ENCODE peak calls at places on chromosomes 11 and 22, in four cellular contexts. One of them, this sample, is unnamed.

GRCh38 chr11:114089748-114090147 is 30.2 kb downstream of the ZBTB16 start:
- DNase-seq in non-pigmented ciliary epithelial cell: no peak
- DNase-seq in ACHN: no peak
- DNase-seq in EL: no peak
- DNase-seq in this sample: no peak

GRCh38 chr11:783581-784015 is 6.3 kb downstream of the CEND1 start:
- DNase-seq in EL: peak
- DNase-seq in ACHN: no peak
- DNase-seq in non-pigmented ciliary epithelial cell: no peak
- DNase-seq in this sample: peak

GRCh38 chr11:130892847-130893246 is 23.4 kb downstream of the SNX19 start:
- DNase-seq in ACHN: no peak
- DNase-seq in EL: no peak
- DNase-seq in non-pigmented ciliary epithelial cell: no peak
- DNase-seq in this sample: no peak

GRCh38 chr22:47192651-47193437 is 430.4 kb downstream of the TBC1D22A start:
- DNase-seq in ACHN: no peak
- DNase-seq in non-pigmented ciliary epithelial cell: no peak
- DNase-seq in EL: no peak
- DNase-seq in this sample: no peak

GRCh38 chr11:73804712-73805111 is 17.0 kb downstream of the MRPL48 start:
- DNase-seq in ACHN: no peak
- DNase-seq in non-pigmented ciliary epithelial cell: no peak
- DNase-seq in EL: no peak
- DNase-seq in this sample: no peak

GRCh38 chr22:48663297-48663696 is 1164.4 kb downstream of the BRD1 start:
- DNase-seq in ACHN: peak
- DNase-seq in non-pigmented ciliary epithelial cell: no peak
- DNase-seq in EL: no peak
- DNase-seq in this sample: no peak

GRCh38 chr22:47193606-47194316 is 431.3 kb downstream of the TBC1D22A start:
- DNase-seq in ACHN: no peak
- DNase-seq in EL: no peak
- DNase-seq in non-pigmented ciliary epithelial cell: no peak
- DNase-seq in this sample: no peak

GRCh38 chr11:120324932-120325810 is at the start of gene TLCD5:
- DNase-seq in ACHN: peak
- DNase-seq in EL: peak
- DNase-seq in non-pigmented ciliary epithelial cell: no peak
- DNase-seq in this sample: peak

GRCh38 chr11:124754309-124754708 is 2.3 kb upstream of the VSIG2 start:
- DNase-seq in non-pigmented ciliary epithelial cell: no peak
- DNase-seq in EL: peak
- DNase-seq in ACHN: no peak
- DNase-seq in this sample: no peak

GRCh38 chr11:45517171-45517770 is 148.2 kb downstream of the CHST1 start:
- DNase-seq in non-pigmented ciliary epithelial cell: no peak
- DNase-seq in ACHN: peak
- DNase-seq in EL: no peak
- DNase-seq in this sample: no peak

GRCh38 chr11:121794671-121795070 is 321.3 kb downstream of the BLID start:
- DNase-seq in EL: no peak
- DNase-seq in ACHN: no peak
- DNase-seq in non-pigmented ciliary epithelial cell: no peak
- DNase-seq in this sample: no peak

GRCh38 chr11:94511932-94512781 is at the start of gene C11orf97:
- DNase-seq in non-pigmented ciliary epithelial cell: no peak
- DNase-seq in ACHN: peak
- DNase-seq in EL: peak
- DNase-seq in this sample: peak

GRCh38 chr11:68838572-68838964 is 3.1 kb downstream of the CPT1A start:
- DNase-seq in EL: peak
- DNase-seq in ACHN: no peak
- DNase-seq in non-pigmented ciliary epithelial cell: no peak
- DNase-seq in this sample: no peak

GRCh38 chr22:31248138-31248745 is 36.1 kb downstream of the LIMK2 start:
- DNase-seq in ACHN: peak
- DNase-seq in non-pigmented ciliary epithelial cell: peak
- DNase-seq in EL: peak
- DNase-seq in this sample: peak

GRCh38 chr11:113305440-113306336 is 8.7 kb upstream of the TTC12 start:
- DNase-seq in ACHN: peak
- DNase-seq in non-pigmented ciliary epithelial cell: peak
- DNase-seq in EL: peak
- DNase-seq in this sample: peak

GRCh38 chr11:76513654-76514034 is 68.8 kb downstream of the EMSY start:
- DNase-seq in non-pigmented ciliary epithelial cell: no peak
- DNase-seq in EL: no peak
- DNase-seq in ACHN: no peak
- DNase-seq in this sample: no peak

GRCh38 chr11:23257088-23257487 is 396.8 kb upstream of the CCDC179 start:
- DNase-seq in EL: no peak
- DNase-seq in ACHN: no peak
- DNase-seq in non-pigmented ciliary epithelial cell: no peak
- DNase-seq in this sample: no peak

GRCh38 chr11:128388182-128388815 is 199.1 kb downstream of the ETS1 start:
- DNase-seq in EL: no peak
- DNase-seq in non-pigmented ciliary epithelial cell: no peak
- DNase-seq in ACHN: no peak
- DNase-seq in this sample: no peak

GRCh38 chr22:45743687-45744086 is 72.1 kb downstream of the ATXN10 start:
- DNase-seq in non-pigmented ciliary epithelial cell: no peak
- DNase-seq in EL: no peak
- DNase-seq in ACHN: no peak
- DNase-seq in this sample: no peak